ENCODE peak calls at places on chromosome 11, in seven cellular contexts. One of them, this sample, is unnamed.

GRCh38 chr11:47599821-47600377 is 5.7 kb upstream of the C1QTNF4 start:
- DNase-seq in fibroblast of lung: no peak
- DNase-seq in cardiac fibroblast: no peak
- DNase-seq in brain microvascular endothelial cell: no peak
- DNase-seq in CD8-positive, alpha-beta memory T cell: no peak
- DNase-seq in OCI-LY7: no peak
- DNase-seq in mammary epithelial cell: no peak
- DNase-seq in this sample: no peak

GRCh38 chr11:74559110-74559933 is 33.1 kb upstream of the POLD3 start:
- DNase-seq in fibroblast of lung: no peak
- DNase-seq in cardiac fibroblast: peak; percentile 18
- DNase-seq in brain microvascular endothelial cell: no peak
- DNase-seq in CD8-positive, alpha-beta memory T cell: no peak
- DNase-seq in OCI-LY7: no peak
- DNase-seq in mammary epithelial cell: no peak
- DNase-seq in this sample: no peak

GRCh38 chr11:117071344-117071787 is 26.9 kb downstream of the SIK3 start:
- DNase-seq in fibroblast of lung: peak; percentile 53
- DNase-seq in cardiac fibroblast: peak; percentile 24
- DNase-seq in brain microvascular endothelial cell: peak; percentile 32
- DNase-seq in CD8-positive, alpha-beta memory T cell: no peak
- DNase-seq in OCI-LY7: no peak
- DNase-seq in mammary epithelial cell: no peak
- DNase-seq in this sample: no peak

GRCh38 chr11:535519-536454 is at the start of gene HRAS:
- DNase-seq in fibroblast of lung: peak; percentile 94
- DNase-seq in cardiac fibroblast: peak; percentile 94
- DNase-seq in brain microvascular endothelial cell: peak; percentile 78
- DNase-seq in CD8-positive, alpha-beta memory T cell: peak; percentile 94
- DNase-seq in OCI-LY7: peak; percentile 97
- DNase-seq in mammary epithelial cell: peak; percentile 93
- DNase-seq in this sample: peak; percentile 66

GRCh38 chr11:35347921-35348331 is 71.4 kb downstream of the SLC1A2 start:
- DNase-seq in fibroblast of lung: peak; percentile 59
- DNase-seq in cardiac fibroblast: no peak
- DNase-seq in brain microvascular endothelial cell: no peak
- DNase-seq in CD8-positive, alpha-beta memory T cell: no peak
- DNase-seq in OCI-LY7: no peak
- DNase-seq in mammary epithelial cell: peak; percentile 51
- DNase-seq in this sample: peak; percentile 87

GRCh38 chr11:68311155-68312116 is 955 bp upstream of the LRP5 start:
- DNase-seq in fibroblast of lung: no peak
- DNase-seq in cardiac fibroblast: no peak
- DNase-seq in brain microvascular endothelial cell: no peak
- DNase-seq in CD8-positive, alpha-beta memory T cell: no peak
- DNase-seq in OCI-LY7: no peak
- DNase-seq in mammary epithelial cell: no peak
- DNase-seq in this sample: no peak

GRCh38 chr11:19398772-19399542 is 158.2 kb upstream of the E2F8 start:
- DNase-seq in fibroblast of lung: peak; percentile 98
- DNase-seq in cardiac fibroblast: peak; percentile 81
- DNase-seq in brain microvascular endothelial cell: peak; percentile 45
- DNase-seq in CD8-positive, alpha-beta memory T cell: no peak
- DNase-seq in OCI-LY7: no peak
- DNase-seq in mammary epithelial cell: no peak
- DNase-seq in this sample: peak; percentile 91

GRCh38 chr11:92703431-92703830 is 266.0 kb upstream of the MTNR1B start:
- DNase-seq in fibroblast of lung: no peak
- DNase-seq in cardiac fibroblast: peak; percentile 49
- DNase-seq in brain microvascular endothelial cell: peak; percentile 68
- DNase-seq in CD8-positive, alpha-beta memory T cell: no peak
- DNase-seq in OCI-LY7: no peak
- DNase-seq in mammary epithelial cell: peak; percentile 49
- DNase-seq in this sample: no peak

GRCh38 chr11:107856180-107856980 is 2.2 kb downstream of the SLC35F2 start:
- DNase-seq in fibroblast of lung: no peak
- DNase-seq in cardiac fibroblast: no peak
- DNase-seq in brain microvascular endothelial cell: no peak
- DNase-seq in CD8-positive, alpha-beta memory T cell: no peak
- DNase-seq in OCI-LY7: no peak
- DNase-seq in mammary epithelial cell: no peak
- DNase-seq in this sample: no peak

GRCh38 chr11:128324051-128324481 is 263.3 kb downstream of the ETS1 start:
- DNase-seq in fibroblast of lung: no peak
- DNase-seq in cardiac fibroblast: no peak
- DNase-seq in brain microvascular endothelial cell: no peak
- DNase-seq in CD8-positive, alpha-beta memory T cell: peak; percentile 42
- DNase-seq in OCI-LY7: no peak
- DNase-seq in mammary epithelial cell: no peak
- DNase-seq in this sample: no peak

GRCh38 chr11:49499117-49499516 is 290.7 kb upstream of the FOLH1 start:
- DNase-seq in fibroblast of lung: no peak
- DNase-seq in cardiac fibroblast: no peak
- DNase-seq in brain microvascular endothelial cell: no peak
- DNase-seq in CD8-positive, alpha-beta memory T cell: no peak
- DNase-seq in OCI-LY7: no peak
- DNase-seq in mammary epithelial cell: no peak
- DNase-seq in this sample: no peak

GRCh38 chr11:17683378-17684161 is 35.8 kb upstream of the MYOD1 start:
- DNase-seq in fibroblast of lung: peak; percentile 53
- DNase-seq in cardiac fibroblast: peak; percentile 69
- DNase-seq in brain microvascular endothelial cell: peak; percentile 74
- DNase-seq in CD8-positive, alpha-beta memory T cell: no peak
- DNase-seq in OCI-LY7: no peak
- DNase-seq in mammary epithelial cell: peak; percentile 36
- DNase-seq in this sample: no peak

GRCh38 chr11:29395555-29396072 is 621.2 kb downstream of the KCNA4 start:
- DNase-seq in fibroblast of lung: no peak
- DNase-seq in cardiac fibroblast: no peak
- DNase-seq in brain microvascular endothelial cell: no peak
- DNase-seq in CD8-positive, alpha-beta memory T cell: no peak
- DNase-seq in OCI-LY7: no peak
- DNase-seq in mammary epithelial cell: no peak
- DNase-seq in this sample: no peak

GRCh38 chr11:70739091-70739490 is 340.8 kb downstream of the CTTN start:
- DNase-seq in fibroblast of lung: no peak
- DNase-seq in cardiac fibroblast: no peak
- DNase-seq in brain microvascular endothelial cell: no peak
- DNase-seq in CD8-positive, alpha-beta memory T cell: no peak
- DNase-seq in OCI-LY7: no peak
- DNase-seq in mammary epithelial cell: no peak
- DNase-seq in this sample: no peak

GRCh38 chr11:22707119-22707899 is 40.9 kb downstream of the GAS2 start:
- DNase-seq in fibroblast of lung: peak; percentile 47
- DNase-seq in cardiac fibroblast: no peak
- DNase-seq in brain microvascular endothelial cell: no peak
- DNase-seq in CD8-positive, alpha-beta memory T cell: no peak
- DNase-seq in OCI-LY7: no peak
- DNase-seq in mammary epithelial cell: no peak
- DNase-seq in this sample: no peak

GRCh38 chr11:7422544-7423331 is 62.6 kb upstream of the OLFML1 start:
- DNase-seq in fibroblast of lung: no peak
- DNase-seq in cardiac fibroblast: no peak
- DNase-seq in brain microvascular endothelial cell: no peak
- DNase-seq in CD8-positive, alpha-beta memory T cell: no peak
- DNase-seq in OCI-LY7: peak; percentile 30
- DNase-seq in mammary epithelial cell: peak; percentile 4
- DNase-seq in this sample: no peak

GRCh38 chr11:117973446-117973922 is 12.7 kb upstream of the IL10RA start:
- DNase-seq in fibroblast of lung: no peak
- DNase-seq in cardiac fibroblast: no peak
- DNase-seq in brain microvascular endothelial cell: no peak
- DNase-seq in CD8-positive, alpha-beta memory T cell: no peak
- DNase-seq in OCI-LY7: no peak
- DNase-seq in mammary epithelial cell: no peak
- DNase-seq in this sample: no peak

GRCh38 chr11:76699461-76700091 is 29.0 kb upstream of the LRRC32 start:
- DNase-seq in fibroblast of lung: no peak
- DNase-seq in cardiac fibroblast: peak; percentile 15
- DNase-seq in brain microvascular endothelial cell: no peak
- DNase-seq in CD8-positive, alpha-beta memory T cell: no peak
- DNase-seq in OCI-LY7: no peak
- DNase-seq in mammary epithelial cell: no peak
- DNase-seq in this sample: no peak

GRCh38 chr11:19419021-19419750 is 178.4 kb upstream of the E2F8 start:
- DNase-seq in fibroblast of lung: peak; percentile 53
- DNase-seq in cardiac fibroblast: peak; percentile 90
- DNase-seq in brain microvascular endothelial cell: peak; percentile 14
- DNase-seq in CD8-positive, alpha-beta memory T cell: no peak
- DNase-seq in OCI-LY7: no peak
- DNase-seq in mammary epithelial cell: no peak
- DNase-seq in this sample: no peak

GRCh38 chr11:299951-300735 is 817 bp upstream of the IFITM5 start:
- DNase-seq in fibroblast of lung: no peak
- DNase-seq in cardiac fibroblast: no peak
- DNase-seq in brain microvascular endothelial cell: no peak
- DNase-seq in CD8-positive, alpha-beta memory T cell: no peak
- DNase-seq in OCI-LY7: no peak
- DNase-seq in mammary epithelial cell: no peak
- DNase-seq in this sample: no peak

GRCh38 chr11:78038697-78039313 is 15.7 kb upstream of the KCTD14 start:
- DNase-seq in fibroblast of lung: no peak
- DNase-seq in cardiac fibroblast: peak; percentile 29
- DNase-seq in brain microvascular endothelial cell: no peak
- DNase-seq in CD8-positive, alpha-beta memory T cell: no peak
- DNase-seq in OCI-LY7: no peak
- DNase-seq in mammary epithelial cell: no peak
- DNase-seq in this sample: no peak

GRCh38 chr11:85718991-85719807 is 33.2 kb upstream of the CCDC89 start:
- DNase-seq in fibroblast of lung: peak; percentile 97
- DNase-seq in cardiac fibroblast: peak; percentile 99
- DNase-seq in brain microvascular endothelial cell: peak; percentile 93
- DNase-seq in CD8-positive, alpha-beta memory T cell: no peak
- DNase-seq in OCI-LY7: no peak
- DNase-seq in mammary epithelial cell: peak; percentile 98
- DNase-seq in this sample: peak; percentile 96

GRCh38 chr11:19978668-19979518 is 181.4 kb downstream of the DBX1 start:
- DNase-seq in fibroblast of lung: peak; percentile 95
- DNase-seq in cardiac fibroblast: peak; percentile 91
- DNase-seq in brain microvascular endothelial cell: peak; percentile 84
- DNase-seq in CD8-positive, alpha-beta memory T cell: no peak
- DNase-seq in OCI-LY7: no peak
- DNase-seq in mammary epithelial cell: peak; percentile 85
- DNase-seq in this sample: peak; percentile 64

GRCh38 chr11:111347723-111348115 is 31.4 kb downstream of the POU2AF1 start:
- DNase-seq in fibroblast of lung: no peak
- DNase-seq in cardiac fibroblast: peak; percentile 52
- DNase-seq in brain microvascular endothelial cell: no peak
- DNase-seq in CD8-positive, alpha-beta memory T cell: no peak
- DNase-seq in OCI-LY7: no peak
- DNase-seq in mammary epithelial cell: peak; percentile 24
- DNase-seq in this sample: no peak

GRCh38 chr11:44634401-44635281 is 69.2 kb downstream of the CD82 start:
- DNase-seq in fibroblast of lung: peak; percentile 86
- DNase-seq in cardiac fibroblast: peak; percentile 76
- DNase-seq in brain microvascular endothelial cell: peak; percentile 58
- DNase-seq in CD8-positive, alpha-beta memory T cell: no peak
- DNase-seq in OCI-LY7: peak; percentile 24
- DNase-seq in mammary epithelial cell: peak; percentile 61
- DNase-seq in this sample: no peak

GRCh38 chr11:19774817-19775600 is 62.4 kb downstream of the NAV2 start:
- DNase-seq in fibroblast of lung: no peak
- DNase-seq in cardiac fibroblast: peak; percentile 14
- DNase-seq in brain microvascular endothelial cell: peak; percentile 19
- DNase-seq in CD8-positive, alpha-beta memory T cell: no peak
- DNase-seq in OCI-LY7: no peak
- DNase-seq in mammary epithelial cell: no peak
- DNase-seq in this sample: no peak

GRCh38 chr11:35085766-35086165 is 53.2 kb upstream of the CD44 start:
- DNase-seq in fibroblast of lung: no peak
- DNase-seq in cardiac fibroblast: peak; percentile 30
- DNase-seq in brain microvascular endothelial cell: no peak
- DNase-seq in CD8-positive, alpha-beta memory T cell: no peak
- DNase-seq in OCI-LY7: no peak
- DNase-seq in mammary epithelial cell: no peak
- DNase-seq in this sample: no peak

DNA sequence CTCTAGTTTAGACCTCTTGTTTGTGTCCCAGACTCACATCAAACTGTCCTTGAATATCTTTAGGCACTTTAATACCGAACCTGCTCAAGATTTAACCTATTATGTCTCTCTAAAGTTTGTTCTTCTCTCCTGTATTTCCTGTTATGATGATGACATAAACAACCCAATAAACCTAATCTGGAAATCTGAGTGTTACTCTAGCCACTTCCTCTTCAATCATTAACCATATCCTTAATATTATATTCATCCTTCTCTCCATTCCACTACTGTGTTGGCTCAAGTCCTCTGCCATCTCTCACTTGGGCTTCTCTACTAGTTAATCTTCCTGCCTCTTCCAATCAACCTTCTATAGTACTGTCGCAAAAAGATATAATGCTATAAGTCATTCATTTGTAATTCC is 36.0 kb downstream of the COPB1 start:
- DNase-seq in fibroblast of lung: no peak
- DNase-seq in cardiac fibroblast: no peak
- DNase-seq in brain microvascular endothelial cell: no peak
- DNase-seq in CD8-positive, alpha-beta memory T cell: no peak
- DNase-seq in OCI-LY7: no peak
- DNase-seq in mammary epithelial cell: no peak
- DNase-seq in this sample: no peak
- H3K4me3 ChIP-seq in fibroblast of lung: no peak overlapping the region
- H3K4me3 ChIP-seq in cardiac fibroblast: no peak overlapping the region
- H3K4me3 ChIP-seq in brain microvascular endothelial cell: no peak overlapping the region
- H3K4me3 ChIP-seq in CD8-positive, alpha-beta memory T cell: no peak overlapping the region
- H3K4me3 ChIP-seq in OCI-LY7: no peak overlapping the region
- H3K4me3 ChIP-seq in mammary epithelial cell: no peak overlapping the region
- H3K4me3 ChIP-seq in this sample: no peak overlapping the region

GRCh38 chr11:83284501-83285051 is 1.6 kb downstream of the CCDC90B start:
- DNase-seq in fibroblast of lung: no peak
- DNase-seq in cardiac fibroblast: no peak
- DNase-seq in brain microvascular endothelial cell: no peak
- DNase-seq in CD8-positive, alpha-beta memory T cell: no peak
- DNase-seq in OCI-LY7: no peak
- DNase-seq in mammary epithelial cell: no peak
- DNase-seq in this sample: no peak
- H3K4me3 ChIP-seq in fibroblast of lung: peak overlapping the region; percentile 98
- H3K4me3 ChIP-seq in cardiac fibroblast: peak overlapping the region; percentile 90
- H3K4me3 ChIP-seq in brain microvascular endothelial cell: peak overlapping the region; percentile 93
- H3K4me3 ChIP-seq in CD8-positive, alpha-beta memory T cell: peak overlapping the region; percentile 84
- H3K4me3 ChIP-seq in OCI-LY7: peak overlapping the region; percentile 76
- H3K4me3 ChIP-seq in mammary epithelial cell: peak overlapping the region; percentile 85
- H3K4me3 ChIP-seq in this sample: peak overlapping the region; percentile 98

GRCh38 chr11:73315288-73316020 is 7.4 kb downstream of the ARHGEF17 start:
- DNase-seq in fibroblast of lung: no peak
- DNase-seq in cardiac fibroblast: no peak
- DNase-seq in brain microvascular endothelial cell: no peak
- DNase-seq in CD8-positive, alpha-beta memory T cell: no peak
- DNase-seq in OCI-LY7: no peak
- DNase-seq in mammary epithelial cell: no peak
- DNase-seq in this sample: no peak
- H3K4me3 ChIP-seq in fibroblast of lung: peak overlapping the region; percentile 83
- H3K4me3 ChIP-seq in cardiac fibroblast: no peak overlapping the region
- H3K4me3 ChIP-seq in brain microvascular endothelial cell: no peak overlapping the region
- H3K4me3 ChIP-seq in CD8-positive, alpha-beta memory T cell: no peak overlapping the region
- H3K4me3 ChIP-seq in OCI-LY7: no peak overlapping the region
- H3K4me3 ChIP-seq in mammary epithelial cell: no peak overlapping the region
- H3K4me3 ChIP-seq in this sample: no peak overlapping the region

GRCh38 chr11:1923201-1923956 is 3.9 kb downstream of the TNNT3 start:
- DNase-seq in fibroblast of lung: no peak
- DNase-seq in cardiac fibroblast: no peak
- DNase-seq in brain microvascular endothelial cell: no peak
- DNase-seq in CD8-positive, alpha-beta memory T cell: no peak
- DNase-seq in OCI-LY7: no peak
- DNase-seq in mammary epithelial cell: no peak
- DNase-seq in this sample: no peak
- H3K4me3 ChIP-seq in fibroblast of lung: no peak overlapping the region
- H3K4me3 ChIP-seq in cardiac fibroblast: no peak overlapping the region
- H3K4me3 ChIP-seq in brain microvascular endothelial cell: no peak overlapping the region
- H3K4me3 ChIP-seq in CD8-positive, alpha-beta memory T cell: no peak overlapping the region
- H3K4me3 ChIP-seq in OCI-LY7: no peak overlapping the region
- H3K4me3 ChIP-seq in mammary epithelial cell: no peak overlapping the region
- H3K4me3 ChIP-seq in this sample: no peak overlapping the region

GRCh38 chr11:96284401-96284800 is 58.6 kb downstream of the MAML2 start:
- DNase-seq in fibroblast of lung: no peak
- DNase-seq in cardiac fibroblast: no peak
- DNase-seq in brain microvascular endothelial cell: no peak
- DNase-seq in CD8-positive, alpha-beta memory T cell: no peak
- DNase-seq in OCI-LY7: no peak
- DNase-seq in mammary epithelial cell: no peak
- DNase-seq in this sample: no peak
- H3K4me3 ChIP-seq in fibroblast of lung: no peak overlapping the region
- H3K4me3 ChIP-seq in cardiac fibroblast: no peak overlapping the region
- H3K4me3 ChIP-seq in brain microvascular endothelial cell: no peak overlapping the region
- H3K4me3 ChIP-seq in CD8-positive, alpha-beta memory T cell: no peak overlapping the region
- H3K4me3 ChIP-seq in OCI-LY7: no peak overlapping the region
- H3K4me3 ChIP-seq in mammary epithelial cell: no peak overlapping the region
- H3K4me3 ChIP-seq in this sample: no peak overlapping the region

This sample was measured in AG09309.